ENCODE peak calls at places on chromosomes 2 and 18, in five cellular contexts. X, T, Z, E and N are unnamed samples.

GRCh38 chr2:86747708-86748627 is 27.9 kb downstream of the RMND5A start:
- DNase-seq in E (no peak), T (no peak), X (peak), Z (no peak), N (no peak)

GRCh38 chr2:239141021-239141760 is 259.6 kb downstream of the HDAC4 start:
- DNase-seq in T (no peak), Z (no peak), E (no peak), X (no peak), N (no peak)

GRCh38 chr2:45595724-45596435 is 15.2 kb downstream of the SRBD1 start:
- DNase-seq in X (no peak), T (peak), E (peak), Z (no peak), N (no peak)

GRCh38 chr2:63432373-63432772 is 155.9 kb downstream of the WDPCP start:
- DNase-seq in X (peak), Z (no peak), T (no peak), E (no peak), N (no peak)

GRCh38 chr2:154170400-154170799 is 298.7 kb downstream of the GALNT13 start:
- DNase-seq in T (no peak), Z (no peak), X (no peak), E (no peak), N (no peak)

GRCh38 chr2:70939847-70940580 is 4.3 kb downstream of the ATP6V1B1 start:
- DNase-seq in X (no peak), E (peak), T (no peak), Z (no peak), N (no peak)

GRCh38 chr2:135904590-135904989 is 28.3 kb upstream of the MCM6 start:
- DNase-seq in X (peak), Z (no peak), E (no peak), T (no peak), N (no peak)

GRCh38 chr2:56448999-56449431 is 265.2 kb downstream of the CCDC85A start:
- DNase-seq in E (peak), Z (peak), T (no peak), X (no peak), N (no peak)

GRCh38 chr2:25814681-25815080 is 63.6 kb downstream of the ASXL2 start:
- DNase-seq in E (no peak), T (no peak), Z (no peak), X (no peak), N (no peak)

GRCh38 chr2:154699560-154699901 is 1.0 kb downstream of the KCNJ3 start:
- DNase-seq in X (no peak), T (no peak), Z (no peak), E (no peak), N (no peak)

GRCh38 chr18:51038110-51038509 is 8.1 kb downstream of the SMAD4 start:
- DNase-seq in X (no peak), T (no peak), E (no peak), Z (no peak), N (no peak)

GRCh38 chr18:51044928-51045587 is 15.0 kb downstream of the SMAD4 start:
- DNase-seq in E (no peak), X (peak), Z (no peak), T (no peak), N (no peak)

GRCh38 chr18:51037230-51037629 is 7.2 kb downstream of the SMAD4 start:
- DNase-seq in T (no peak), Z (no peak), X (no peak), E (no peak), N (no peak)

GRCh38 chr18:51041677-51042076 is 11.7 kb downstream of the SMAD4 start:
- DNase-seq in E (no peak), Z (no peak), X (no peak), T (no peak), N (no peak)

GRCh38 chr18:51039138-51040112 is 9.4 kb downstream of the SMAD4 start:
- DNase-seq in Z (no peak), X (peak), T (no peak), E (no peak), N (peak)
- H3K27ac ChIP-seq in Z (no peak), X (no peak), T (no peak), E (no peak), N (no peak)

DNA sequence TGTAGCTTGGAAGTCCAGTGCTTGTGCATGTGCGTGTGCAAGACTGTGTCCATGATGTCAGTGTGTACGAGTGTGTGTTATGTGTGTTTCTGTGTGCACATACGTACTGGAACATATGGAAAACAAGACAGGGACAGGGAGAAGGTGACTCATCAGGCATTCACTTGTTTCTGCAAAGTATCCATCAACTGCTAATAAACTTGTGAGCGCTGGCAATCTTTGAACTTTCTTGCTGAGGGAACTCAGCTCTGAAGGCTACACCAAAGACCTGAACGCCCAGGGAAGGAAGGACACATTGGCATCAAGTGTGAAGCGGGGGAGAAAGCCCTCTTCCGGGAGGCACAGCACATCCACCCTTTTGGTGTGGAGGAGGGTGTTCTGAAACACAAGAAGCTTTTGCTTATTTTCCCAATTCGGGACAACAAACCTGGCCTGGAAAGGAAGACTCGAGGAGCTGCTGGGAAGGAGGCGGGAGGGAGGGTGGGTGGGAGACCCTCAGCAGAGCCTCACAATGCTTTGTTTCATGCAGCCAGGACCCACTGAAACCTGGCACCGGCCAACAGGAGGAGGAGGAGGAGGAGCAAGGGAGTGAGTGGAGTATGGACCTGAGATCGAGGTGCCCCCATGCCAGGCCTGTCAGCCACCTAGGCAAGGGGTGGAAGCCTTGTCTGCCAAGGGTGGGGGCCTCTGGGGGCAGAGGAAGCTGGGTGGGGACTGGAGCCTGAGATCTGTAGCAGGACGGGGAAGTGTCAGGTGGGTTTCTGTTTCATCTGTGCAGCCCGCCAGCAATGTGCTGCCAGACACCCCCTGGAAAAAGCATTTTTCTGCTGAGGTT is 26.8 kb downstream of the SMAD7 start:
- DNase-seq in Z (peak), T (no peak), E (no peak), X (peak), N (no peak)
- H3K27ac ChIP-seq in Z (peak), T (peak), E (peak), X (peak), N (peak)

GRCh38 chr2:104656496-104657310 is 197.2 kb upstream of the POU3F3 start:
- DNase-seq in Z (no peak), E (no peak), X (no peak), T (no peak), N (no peak)

GRCh38 chr2:104654813-104655212 is 199.1 kb upstream of the POU3F3 start:
- DNase-seq in X (no peak), T (no peak), Z (no peak), E (no peak), N (no peak)

GRCh38 chr2:104658840-104659591 is 194.9 kb upstream of the POU3F3 start:
- DNase-seq in T (no peak), Z (no peak), X (no peak), E (no peak), N (no peak)

DNA sequence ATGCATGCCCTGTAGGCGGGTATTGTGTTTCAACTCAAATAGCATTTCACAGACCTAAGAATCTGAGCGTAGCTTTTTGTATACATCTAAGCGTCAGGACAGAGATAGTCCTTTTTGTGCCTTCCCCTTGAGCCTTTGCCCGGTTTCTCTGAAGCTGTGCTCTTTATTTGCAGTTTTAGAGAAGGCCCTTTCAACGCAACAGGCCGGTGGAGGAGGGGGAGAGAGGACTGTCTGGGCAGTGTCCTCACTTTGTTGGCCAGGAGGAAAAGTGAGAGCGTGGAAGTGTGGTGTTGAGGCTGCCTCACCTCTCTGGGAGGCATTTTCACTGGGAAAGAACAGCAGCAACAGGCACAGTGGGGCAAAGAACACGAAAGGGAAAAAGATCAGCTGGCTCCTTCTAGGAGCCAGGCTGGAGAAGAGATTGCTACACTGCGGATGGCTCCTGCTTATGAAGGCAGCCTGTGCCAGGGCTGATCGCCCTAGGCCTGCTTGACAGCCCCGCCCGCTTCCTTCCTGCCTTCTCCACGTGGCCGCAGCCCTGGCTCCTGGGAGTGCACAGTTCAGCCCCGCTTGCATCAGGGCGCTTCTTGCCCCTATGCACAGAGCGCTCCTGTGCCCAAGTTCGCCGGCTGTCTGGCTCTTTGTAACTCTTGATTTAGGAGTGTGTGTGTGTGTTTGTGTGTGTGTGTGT is 195.6 kb upstream of the POU3F3 start:
- DNase-seq in T (no peak), E (peak), X (no peak), Z (no peak), N (peak)
- H3K27ac ChIP-seq in T (no peak), E (no peak), X (no peak), Z (no peak), N (no peak)

GRCh38 chr18:38312532-38312931 is 746.9 kb upstream of the CELF4 start:
- DNase-seq in Z (no peak), X (no peak), T (no peak), E (no peak), N (no peak)

GRCh38 chr18:38318416-38318815 is 752.8 kb upstream of the CELF4 start:
- DNase-seq in X (no peak), Z (no peak), T (no peak), E (no peak), N (no peak)

GRCh38 chr18:38307919-38308318 is 742.3 kb upstream of the CELF4 start:
- DNase-seq in X (no peak), T (no peak), Z (no peak), E (no peak), N (no peak)

DNA sequence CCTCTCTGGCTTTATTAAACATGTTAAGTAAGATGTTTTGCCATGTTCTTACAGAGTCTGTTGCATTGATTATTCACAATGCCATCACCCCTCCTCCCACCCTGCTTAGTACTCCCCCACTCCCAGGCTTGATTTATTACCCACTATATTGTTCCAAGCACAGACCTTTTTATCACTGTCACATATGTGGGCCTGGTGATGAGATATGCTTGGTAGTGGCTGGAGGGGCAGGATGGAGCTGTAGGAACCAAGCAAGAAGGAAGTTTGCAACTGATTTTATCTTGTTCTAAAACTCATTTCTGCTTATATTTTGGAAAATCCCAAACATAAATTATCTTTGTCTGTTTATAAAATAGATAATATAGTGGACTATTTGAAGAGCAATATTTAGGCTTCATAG is 748.3 kb upstream of the CELF4 start:
- DNase-seq in E (no peak), X (no peak), Z (no peak), T (no peak), N (no peak)
- H3K27ac ChIP-seq in E (no peak), X (no peak), Z (no peak), T (no peak), N (no peak)